ENCODE peak calls at places on chromosomes 6 and 20, in seven cellular contexts. One of them, this sample, is unnamed. For H3K4me1, the result is how much of the 10 kb centered on the place peaks cover.

GRCh38 chr6:88982720-88983119 is 19.3 kb upstream of the RNGTT start:
- DNase-seq in HCT116: peak
- DNase-seq in OCI-LY7: peak
- DNase-seq in prostate gland: peak
- DNase-seq in MM.1S: peak
- DNase-seq in ascending aorta: peak
- DNase-seq in A549: peak
- DNase-seq in this sample: peak

GRCh38 chr20:17969884-17970409 is 1.1 kb downstream of the MGME1 start:
- DNase-seq in HCT116: no peak
- DNase-seq in OCI-LY7: peak
- DNase-seq in prostate gland: peak
- DNase-seq in MM.1S: peak
- DNase-seq in ascending aorta: no peak
- DNase-seq in A549: peak
- DNase-seq in this sample: no peak

GRCh38 chr6:38436726-38437465 is 202.8 kb downstream of the BTBD9 start:
- DNase-seq in HCT116: peak
- DNase-seq in OCI-LY7: no peak
- DNase-seq in prostate gland: no peak
- DNase-seq in MM.1S: no peak
- DNase-seq in ascending aorta: no peak
- DNase-seq in A549: no peak
- DNase-seq in this sample: peak

GRCh38 chr20:60857708-60858107 is 394.4 kb upstream of the CDH4 start:
- DNase-seq in HCT116: no peak
- DNase-seq in OCI-LY7: no peak
- DNase-seq in prostate gland: no peak
- DNase-seq in MM.1S: no peak
- DNase-seq in ascending aorta: no peak
- DNase-seq in A549: no peak
- DNase-seq in this sample: no peak

GRCh38 chr20:3011752-3012151 is 31.7 kb upstream of the GNRH2 start:
- DNase-seq in HCT116: no peak
- DNase-seq in OCI-LY7: no peak
- DNase-seq in prostate gland: no peak
- DNase-seq in MM.1S: no peak
- DNase-seq in ascending aorta: no peak
- DNase-seq in A549: no peak
- DNase-seq in this sample: no peak

GRCh38 chr6:119726086-119726485 is 376.5 kb upstream of the MAN1A1 start:
- DNase-seq in HCT116: no peak
- DNase-seq in OCI-LY7: no peak
- DNase-seq in prostate gland: no peak
- DNase-seq in MM.1S: no peak
- DNase-seq in ascending aorta: no peak
- DNase-seq in A549: no peak
- DNase-seq in this sample: no peak

GRCh38 chr6:136192917-136193316 is 57.2 kb downstream of the MTFR2 start:
- DNase-seq in HCT116: no peak
- DNase-seq in OCI-LY7: no peak
- DNase-seq in prostate gland: no peak
- DNase-seq in MM.1S: no peak
- DNase-seq in ascending aorta: no peak
- DNase-seq in A549: no peak
- DNase-seq in this sample: no peak

GRCh38 chr6:140784573-140784972 is 1348.2 kb upstream of the GJE1 start:
- DNase-seq in HCT116: no peak
- DNase-seq in OCI-LY7: no peak
- DNase-seq in prostate gland: no peak
- DNase-seq in MM.1S: no peak
- DNase-seq in ascending aorta: no peak
- DNase-seq in A549: no peak
- DNase-seq in this sample: no peak

GRCh38 chr6:43188426-43188825 is 6.4 kb downstream of the CUL9 start:
- DNase-seq in HCT116: no peak
- DNase-seq in OCI-LY7: no peak
- DNase-seq in prostate gland: no peak
- DNase-seq in MM.1S: no peak
- DNase-seq in ascending aorta: no peak
- DNase-seq in A549: no peak
- DNase-seq in this sample: no peak

GRCh38 chr6:138541793-138542481 is 42.6 kb upstream of the NHSL1 start:
- DNase-seq in HCT116: no peak
- DNase-seq in OCI-LY7: no peak
- DNase-seq in prostate gland: no peak
- DNase-seq in MM.1S: no peak
- DNase-seq in ascending aorta: no peak
- DNase-seq in A549: no peak
- DNase-seq in this sample: no peak
- H3K4me1 ChIP-seq in HCT116: under half
- H3K4me1 ChIP-seq in OCI-LY7: under half
- H3K4me1 ChIP-seq in prostate gland: under half
- H3K4me1 ChIP-seq in MM.1S: under half
- H3K4me1 ChIP-seq in ascending aorta: under half
- H3K4me1 ChIP-seq in A549: under half
- H3K4me1 ChIP-seq in this sample: under half

GRCh38 chr6:153858529-153858928 is 180.5 kb upstream of the OPRM1 start:
- DNase-seq in HCT116: no peak
- DNase-seq in OCI-LY7: no peak
- DNase-seq in prostate gland: no peak
- DNase-seq in MM.1S: no peak
- DNase-seq in ascending aorta: no peak
- DNase-seq in A549: no peak
- DNase-seq in this sample: no peak
- TF ChIP-seq CTCF in HCT116: no peak
- TF ChIP-seq CTCF in OCI-LY7: no peak
- TF ChIP-seq CTCF in prostate gland: no peak
- TF ChIP-seq CTCF in MM.1S: no peak
- TF ChIP-seq CTCF in ascending aorta: no peak
- TF ChIP-seq CTCF in A549: no peak
- TF ChIP-seq CTCF in this sample: no peak

DNA sequence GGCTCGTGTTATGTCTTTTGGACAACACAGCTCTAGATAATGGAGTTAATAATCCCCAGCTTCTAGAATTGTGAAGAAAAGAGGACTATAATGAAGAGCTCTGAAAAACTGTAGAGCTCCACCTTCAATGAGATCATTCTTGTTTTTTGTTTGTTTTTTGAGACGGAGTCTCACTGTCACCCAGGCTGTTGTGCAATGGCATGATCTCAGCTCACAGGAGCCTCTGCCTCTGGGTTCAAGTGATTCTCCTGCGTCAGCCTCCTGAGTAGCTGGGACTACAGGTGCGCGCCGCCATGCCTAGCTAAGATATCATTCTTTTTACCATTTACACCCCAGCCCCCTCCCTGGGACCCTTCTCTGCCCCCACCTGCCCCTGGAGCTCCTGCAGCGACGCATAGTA is 36.6 kb downstream of the ERGIC3 start:
- DNase-seq in HCT116: no peak
- DNase-seq in OCI-LY7: no peak
- DNase-seq in prostate gland: no peak
- DNase-seq in MM.1S: no peak
- DNase-seq in ascending aorta: no peak
- DNase-seq in A549: no peak
- DNase-seq in this sample: no peak
- H3K27ac ChIP-seq in HCT116: no peak
- H3K27ac ChIP-seq in OCI-LY7: no peak
- H3K27ac ChIP-seq in prostate gland: no peak
- H3K27ac ChIP-seq in MM.1S: no peak
- H3K27ac ChIP-seq in ascending aorta: no peak
- H3K27ac ChIP-seq in A549: no peak
- H3K27ac ChIP-seq in this sample: no peak

DNA sequence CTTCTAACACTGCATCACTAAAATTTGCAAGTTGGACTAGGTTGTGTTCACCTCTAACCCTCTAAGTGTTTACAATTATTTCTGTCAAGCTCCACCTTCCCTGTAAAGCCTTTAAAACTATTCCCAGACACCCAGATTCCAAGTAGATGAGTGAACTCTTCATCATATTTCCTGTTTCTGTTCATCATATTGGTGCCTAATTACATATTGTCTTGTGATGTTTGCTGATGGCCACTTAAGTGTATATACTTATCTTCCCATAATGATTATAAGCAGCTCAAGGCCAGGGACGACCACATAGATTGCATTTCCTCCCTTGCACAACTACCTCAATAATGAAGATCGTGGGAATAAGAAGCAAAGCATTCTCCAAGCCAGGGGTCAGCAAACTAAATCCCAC is 16.8 kb downstream of the TNFRSF21 start:
- DNase-seq in HCT116: no peak
- DNase-seq in OCI-LY7: no peak
- DNase-seq in prostate gland: no peak
- DNase-seq in MM.1S: no peak
- DNase-seq in ascending aorta: no peak
- DNase-seq in A549: no peak
- DNase-seq in this sample: peak
- H3K4me1 ChIP-seq in HCT116: under half
- H3K4me1 ChIP-seq in OCI-LY7: under half
- H3K4me1 ChIP-seq in prostate gland: under half
- H3K4me1 ChIP-seq in MM.1S: under half
- H3K4me1 ChIP-seq in ascending aorta: under half
- H3K4me1 ChIP-seq in A549: under half
- H3K4me1 ChIP-seq in this sample: under half

This sample was measured in Panc1.